ENCODE peak calls at places on chromosomes 12 and 14, in nine cellular contexts. Y, P, S, J, E, N, F, B and W are unnamed samples.

GRCh38 chr12:63821781-63822251 is 22.7 kb upstream of the SRGAP1 start:
- DNase-seq in Y (no peak), P (no peak), S (no peak), J (no peak), E (peak; percentile 47), N (no peak), F (no peak), B (peak; percentile 26), W (no peak)

GRCh38 chr14:93964820-93965286 is 11.5 kb downstream of the ASB2 start:
- DNase-seq in Y (no peak), P (no peak), S (no peak), J (no peak), E (no peak), N (no peak), F (no peak), B (no peak), W (no peak)

GRCh38 chr12:87756111-87756510 is 273.1 kb downstream of the C12orf50 start:
- DNase-seq in Y (no peak), P (no peak), S (no peak), J (no peak), E (no peak), N (peak; percentile 97), F (no peak), B (no peak), W (no peak)

GRCh38 chr12:108701779-108702435 is 29.4 kb downstream of the CORO1C start:
- DNase-seq in Y (no peak), P (no peak), S (peak; percentile 82), J (no peak), E (no peak), N (peak; percentile 66), F (no peak), B (no peak), W (no peak)

GRCh38 chr14:75566752-75567151 is 11.7 kb upstream of the FLVCR2 start:
- DNase-seq in Y (no peak), P (no peak), S (no peak), J (no peak), E (no peak), N (no peak), F (no peak), B (no peak), W (no peak)

GRCh38 chr12:53122961-53123468 is 19.7 kb downstream of the SOAT2 start:
- DNase-seq in Y (no peak), P (no peak), S (peak; percentile 32), J (no peak), E (no peak), N (no peak), F (no peak), B (no peak), W (no peak)

GRCh38 chr14:105013150-105013787 is 7.6 kb downstream of the CDCA4 start:
- DNase-seq in Y (no peak), P (no peak), S (no peak), J (no peak), E (no peak), N (no peak), F (no peak), B (no peak), W (peak; percentile 25)

GRCh38 chr12:49293056-49293956 is 1.6 kb upstream of the PRPH start:
- DNase-seq in Y (no peak), P (no peak), S (peak; percentile 60), J (peak; percentile 62), E (no peak), N (no peak), F (no peak), B (no peak), W (no peak)

GRCh38 chr12:132629330-132629729 is 10.8 kb downstream of the P2RX2 start:
- DNase-seq in Y (no peak), P (no peak), S (no peak), J (no peak), E (no peak), N (no peak), F (no peak), B (no peak), W (no peak)

GRCh38 chr12:66164349-66164821 is 5.4 kb downstream of the TMBIM4 start:
- DNase-seq in Y (no peak), P (no peak), S (no peak), J (no peak), E (no peak), N (peak; percentile 50), F (no peak), B (no peak), W (no peak)

DNA sequence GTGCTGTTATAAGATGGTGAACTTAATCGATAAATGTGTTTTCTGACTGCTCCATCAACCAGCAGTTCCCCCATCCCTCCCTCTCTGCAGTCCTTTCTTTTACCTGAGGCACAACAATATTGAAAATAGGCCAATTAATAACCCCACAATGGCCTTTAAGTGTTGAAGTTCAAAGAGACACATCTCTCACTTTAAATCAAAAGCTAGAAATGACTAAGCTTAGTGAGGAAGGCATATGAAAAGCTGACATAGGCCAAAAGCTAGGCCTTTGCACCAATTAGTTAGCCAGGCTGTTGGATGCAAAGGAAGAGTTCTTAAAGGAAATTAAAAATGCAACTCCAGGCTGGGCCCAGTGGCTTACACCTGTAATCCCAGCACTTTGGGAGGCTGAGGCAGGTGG is 43.7 kb downstream of the SAV1 start:
- DNase-seq in Y (no peak), P (no peak), S (no peak), J (no peak), E (no peak), N (no peak), F (no peak), B (no peak), W (no peak)
- H3K27ac ChIP-seq in Y (no peak overlapping the region), P (no peak overlapping the region), S (no peak overlapping the region), J (no peak overlapping the region), E (no peak overlapping the region), N (no peak overlapping the region), F (no peak overlapping the region), B (no peak overlapping the region), W (no peak overlapping the region)

GRCh38 chr12:12930633-12931032 is 21.3 kb downstream of the GPRC5D start:
- DNase-seq in Y (no peak), P (no peak), S (no peak), J (no peak), E (no peak), N (no peak), F (no peak), B (no peak), W (no peak)

GRCh38 chr12:12938541-12938940 is 13.4 kb downstream of the GPRC5D start:
- DNase-seq in Y (no peak), P (no peak), S (no peak), J (no peak), E (no peak), N (no peak), F (no peak), B (no peak), W (no peak)

GRCh38 chr12:12929696-12930095 is 22.3 kb downstream of the GPRC5D start:
- DNase-seq in Y (no peak), P (no peak), S (no peak), J (no peak), E (no peak), N (no peak), F (no peak), B (no peak), W (no peak)

GRCh38 chr12:12936983-12937491 is 14.9 kb downstream of the GPRC5D start:
- DNase-seq in Y (no peak), P (no peak), S (no peak), J (no peak), E (no peak), N (no peak), F (no peak), B (no peak), W (no peak)

GRCh38 chr12:12934556-12934955 is 17.4 kb downstream of the GPRC5D start:
- DNase-seq in Y (no peak), P (no peak), S (no peak), J (no peak), E (no peak), N (no peak), F (no peak), B (no peak), W (no peak)
- H3K27ac ChIP-seq in Y (no peak overlapping the region), P (no peak overlapping the region), S (no peak overlapping the region), J (no peak overlapping the region), E (no peak overlapping the region), N (no peak overlapping the region), F (no peak overlapping the region), B (no peak overlapping the region), W (no peak overlapping the region)

GRCh38 chr14:102951799-102952198 is 29.3 kb downstream of the AMN start:
- DNase-seq in Y (no peak), P (no peak), S (no peak), J (no peak), E (no peak), N (no peak), F (no peak), B (no peak), W (no peak)

GRCh38 chr14:102949801-102950451 is 27.5 kb downstream of the AMN start:
- DNase-seq in Y (no peak), P (no peak), S (no peak), J (peak; percentile 89), E (no peak), N (no peak), F (no peak), B (no peak), W (peak; percentile 38)

GRCh38 chr14:102952276-102952675 is 29.8 kb downstream of the AMN start:
- DNase-seq in Y (no peak), P (no peak), S (no peak), J (no peak), E (peak; percentile 17), N (no peak), F (no peak), B (no peak), W (no peak)

GRCh38 chr14:102949062-102949800 is 26.8 kb downstream of the AMN start:
- DNase-seq in Y (no peak), P (no peak), S (peak; percentile 27), J (no peak), E (no peak), N (peak; percentile 62), F (no peak), B (no peak), W (no peak)

GRCh38 chr14:102951034-102951433 is 28.6 kb downstream of the AMN start:
- DNase-seq in Y (no peak), P (no peak), S (no peak), J (no peak), E (no peak), N (no peak), F (no peak), B (peak; percentile 46), W (peak; percentile 41)
- H3K27ac ChIP-seq in Y (no peak overlapping the region), P (no peak overlapping the region), S (no peak overlapping the region), J (no peak overlapping the region), E (no peak overlapping the region), N (no peak overlapping the region), F (no peak overlapping the region), B (no peak overlapping the region), W (peak overlapping the region; percentile 92)

DNA sequence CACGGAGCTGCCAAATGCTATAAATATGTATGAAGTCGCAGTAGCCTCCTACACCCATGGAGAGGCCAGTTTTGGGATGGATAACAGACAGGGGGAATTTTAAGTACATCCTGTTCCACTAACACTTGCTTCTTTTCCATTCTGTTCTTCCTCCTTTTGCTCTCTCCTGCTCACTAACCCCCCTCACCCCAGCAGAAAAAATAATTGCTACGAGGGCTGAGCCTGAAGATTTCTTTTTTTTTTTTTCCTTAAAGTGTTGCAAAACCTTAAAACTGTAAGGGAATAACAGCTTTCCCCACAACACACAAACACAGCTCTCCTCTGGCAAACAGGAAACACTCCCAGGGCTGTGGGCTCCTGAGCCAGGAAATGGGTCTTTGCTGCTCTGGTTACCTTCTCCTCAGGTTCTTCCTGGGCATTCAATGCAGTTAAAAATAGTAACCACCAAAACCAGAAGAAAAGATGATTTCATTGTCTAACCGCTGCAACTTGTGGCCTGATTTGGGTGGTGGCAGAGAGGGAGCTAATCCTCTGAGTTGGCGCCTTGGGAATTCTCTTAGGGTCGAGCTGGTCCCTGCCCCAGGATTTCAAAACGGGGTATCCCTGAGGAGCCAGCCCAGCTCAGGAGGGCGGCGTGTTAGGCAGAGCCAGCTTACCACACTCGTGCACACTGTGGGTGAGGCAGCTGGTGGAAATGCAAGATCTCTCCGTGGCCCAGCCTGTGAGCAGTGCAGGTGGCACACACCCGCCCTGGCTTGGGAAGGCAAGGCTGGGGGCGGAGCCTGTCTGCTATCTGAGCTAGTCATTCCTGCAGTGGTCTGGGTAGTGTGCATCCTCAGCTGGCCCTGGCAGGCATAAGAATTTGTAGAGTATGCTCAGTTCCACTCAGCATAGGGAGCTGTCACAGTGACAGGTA is 17.1 kb upstream of the EMP1 start:
- DNase-seq in Y (peak; percentile 87), P (peak; percentile 36), S (peak; percentile 60), J (peak; percentile 64), E (peak; percentile 66), N (peak; percentile 41), F (peak; percentile 96), B (peak; percentile 22), W (no peak)
- H3K27ac ChIP-seq in Y (peak overlapping the region; percentile 87), P (no peak overlapping the region), S (peak overlapping the region; percentile 24), J (peak overlapping the region; percentile 54), E (peak overlapping the region; percentile 81), N (no peak overlapping the region), F (peak overlapping the region; percentile 95), B (no peak overlapping the region), W (no peak overlapping the region)